ENCODE peak calls at places on chromosomes 2 and 18, in nine cellular contexts. One of them, this sample, is unnamed.

GRCh38 chr2:62485780-62486765 is 19.9 kb downstream of the TMEM17 start:
- DNase-seq in NCI-H460: no peak
- DNase-seq in stimulated activated CD4-positive, alpha-beta T cell treated with anti-CD3 and anti-CD28 coated beads, Interleukin-15, amount 100 ng/mL, for 1 hour: no peak
- DNase-seq in A549: no peak
- DNase-seq in AG10803: no peak
- DNase-seq in caudate nucleus: no peak
- DNase-seq in NCI-H1694 treated with DMSO at 0.1 percent for 48 hours: no peak
- DNase-seq in choroid plexus epithelial cell: peak; percentile 44
- DNase-seq in left colon: no peak
- DNase-seq in this sample: no peak

GRCh38 chr18:79218605-79219195 is 149.5 kb downstream of the ATP9B start:
- DNase-seq in NCI-H460: no peak
- DNase-seq in stimulated activated CD4-positive, alpha-beta T cell treated with anti-CD3 and anti-CD28 coated beads, Interleukin-15, amount 100 ng/mL, for 1 hour: no peak
- DNase-seq in A549: no peak
- DNase-seq in AG10803: no peak
- DNase-seq in caudate nucleus: no peak
- DNase-seq in NCI-H1694 treated with DMSO at 0.1 percent for 48 hours: no peak
- DNase-seq in choroid plexus epithelial cell: no peak
- DNase-seq in left colon: no peak
- DNase-seq in this sample: no peak

GRCh38 chr2:96116879-96117533 is 635 bp upstream of the ADRA2B start:
- DNase-seq in NCI-H460: peak; percentile 25
- DNase-seq in stimulated activated CD4-positive, alpha-beta T cell treated with anti-CD3 and anti-CD28 coated beads, Interleukin-15, amount 100 ng/mL, for 1 hour: peak; percentile 56
- DNase-seq in A549: peak; percentile 85
- DNase-seq in AG10803: no peak
- DNase-seq in caudate nucleus: no peak
- DNase-seq in NCI-H1694 treated with DMSO at 0.1 percent for 48 hours: peak; percentile 21
- DNase-seq in choroid plexus epithelial cell: peak; percentile 33
- DNase-seq in left colon: peak; percentile 71
- DNase-seq in this sample: peak; percentile 22

GRCh38 chr18:63994783-63995399 is 25.0 kb downstream of the SERPINB8 start:
- DNase-seq in NCI-H460: peak; percentile 12
- DNase-seq in stimulated activated CD4-positive, alpha-beta T cell treated with anti-CD3 and anti-CD28 coated beads, Interleukin-15, amount 100 ng/mL, for 1 hour: no peak
- DNase-seq in A549: peak; percentile 18
- DNase-seq in AG10803: peak; percentile 67
- DNase-seq in caudate nucleus: no peak
- DNase-seq in NCI-H1694 treated with DMSO at 0.1 percent for 48 hours: no peak
- DNase-seq in choroid plexus epithelial cell: peak; percentile 73
- DNase-seq in left colon: peak; percentile 43
- DNase-seq in this sample: peak; percentile 4

GRCh38 chr2:215979615-215980014 is 33.7 kb downstream of the MREG start:
- DNase-seq in NCI-H460: no peak
- DNase-seq in stimulated activated CD4-positive, alpha-beta T cell treated with anti-CD3 and anti-CD28 coated beads, Interleukin-15, amount 100 ng/mL, for 1 hour: no peak
- DNase-seq in A549: peak; percentile 11
- DNase-seq in AG10803: no peak
- DNase-seq in caudate nucleus: no peak
- DNase-seq in NCI-H1694 treated with DMSO at 0.1 percent for 48 hours: no peak
- DNase-seq in choroid plexus epithelial cell: no peak
- DNase-seq in left colon: no peak
- DNase-seq in this sample: no peak

GRCh38 chr18:715626-716025 is 3.2 kb upstream of the ENOSF1 start:
- DNase-seq in NCI-H460: no peak
- DNase-seq in stimulated activated CD4-positive, alpha-beta T cell treated with anti-CD3 and anti-CD28 coated beads, Interleukin-15, amount 100 ng/mL, for 1 hour: no peak
- DNase-seq in A549: no peak
- DNase-seq in AG10803: peak; percentile 77
- DNase-seq in caudate nucleus: no peak
- DNase-seq in NCI-H1694 treated with DMSO at 0.1 percent for 48 hours: no peak
- DNase-seq in choroid plexus epithelial cell: peak; percentile 31
- DNase-seq in left colon: no peak
- DNase-seq in this sample: no peak

GRCh38 chr2:37283207-37283606 is 41.4 kb downstream of the PRKD3 start:
- DNase-seq in NCI-H460: no peak
- DNase-seq in stimulated activated CD4-positive, alpha-beta T cell treated with anti-CD3 and anti-CD28 coated beads, Interleukin-15, amount 100 ng/mL, for 1 hour: no peak
- DNase-seq in A549: no peak
- DNase-seq in AG10803: peak; percentile 85
- DNase-seq in caudate nucleus: no peak
- DNase-seq in NCI-H1694 treated with DMSO at 0.1 percent for 48 hours: no peak
- DNase-seq in choroid plexus epithelial cell: peak; percentile 87
- DNase-seq in left colon: no peak
- DNase-seq in this sample: no peak

GRCh38 chr2:197813093-197813787 is 8.8 kb downstream of the PLCL1 start:
- DNase-seq in NCI-H460: peak; percentile 66
- DNase-seq in stimulated activated CD4-positive, alpha-beta T cell treated with anti-CD3 and anti-CD28 coated beads, Interleukin-15, amount 100 ng/mL, for 1 hour: no peak
- DNase-seq in A549: peak; percentile 31
- DNase-seq in AG10803: peak; percentile 45
- DNase-seq in caudate nucleus: no peak
- DNase-seq in NCI-H1694 treated with DMSO at 0.1 percent for 48 hours: peak; percentile 26
- DNase-seq in choroid plexus epithelial cell: peak; percentile 66
- DNase-seq in left colon: no peak
- DNase-seq in this sample: no peak

GRCh38 chr2:241156997-241157441 is 6.8 kb downstream of the PPP1R7 start:
- DNase-seq in NCI-H460: no peak
- DNase-seq in stimulated activated CD4-positive, alpha-beta T cell treated with anti-CD3 and anti-CD28 coated beads, Interleukin-15, amount 100 ng/mL, for 1 hour: no peak
- DNase-seq in A549: no peak
- DNase-seq in AG10803: no peak
- DNase-seq in caudate nucleus: no peak
- DNase-seq in NCI-H1694 treated with DMSO at 0.1 percent for 48 hours: no peak
- DNase-seq in choroid plexus epithelial cell: no peak
- DNase-seq in left colon: no peak
- DNase-seq in this sample: no peak

GRCh38 chr2:205701509-205701908 is 19.2 kb downstream of the NRP2 start:
- DNase-seq in NCI-H460: no peak
- DNase-seq in stimulated activated CD4-positive, alpha-beta T cell treated with anti-CD3 and anti-CD28 coated beads, Interleukin-15, amount 100 ng/mL, for 1 hour: no peak
- DNase-seq in A549: no peak
- DNase-seq in AG10803: peak; percentile 46
- DNase-seq in caudate nucleus: no peak
- DNase-seq in NCI-H1694 treated with DMSO at 0.1 percent for 48 hours: no peak
- DNase-seq in choroid plexus epithelial cell: peak; percentile 58
- DNase-seq in left colon: no peak
- DNase-seq in this sample: no peak

GRCh38 chr2:203670939-203671338 is 35.5 kb upstream of the CD28 start:
- DNase-seq in NCI-H460: no peak
- DNase-seq in stimulated activated CD4-positive, alpha-beta T cell treated with anti-CD3 and anti-CD28 coated beads, Interleukin-15, amount 100 ng/mL, for 1 hour: no peak
- DNase-seq in A549: no peak
- DNase-seq in AG10803: peak; percentile 48
- DNase-seq in caudate nucleus: no peak
- DNase-seq in NCI-H1694 treated with DMSO at 0.1 percent for 48 hours: no peak
- DNase-seq in choroid plexus epithelial cell: peak; percentile 67
- DNase-seq in left colon: no peak
- DNase-seq in this sample: no peak

GRCh38 chr2:207121784-207122183 is 44.0 kb downstream of the KLF7 start:
- DNase-seq in NCI-H460: no peak
- DNase-seq in stimulated activated CD4-positive, alpha-beta T cell treated with anti-CD3 and anti-CD28 coated beads, Interleukin-15, amount 100 ng/mL, for 1 hour: no peak
- DNase-seq in A549: no peak
- DNase-seq in AG10803: peak; percentile 78
- DNase-seq in caudate nucleus: no peak
- DNase-seq in NCI-H1694 treated with DMSO at 0.1 percent for 48 hours: no peak
- DNase-seq in choroid plexus epithelial cell: peak; percentile 82
- DNase-seq in left colon: no peak
- DNase-seq in this sample: no peak

GRCh38 chr2:144937899-144938298 is 418.0 kb upstream of the ZEB2 start:
- DNase-seq in NCI-H460: peak; percentile 55
- DNase-seq in stimulated activated CD4-positive, alpha-beta T cell treated with anti-CD3 and anti-CD28 coated beads, Interleukin-15, amount 100 ng/mL, for 1 hour: no peak
- DNase-seq in A549: no peak
- DNase-seq in AG10803: peak; percentile 57
- DNase-seq in caudate nucleus: no peak
- DNase-seq in NCI-H1694 treated with DMSO at 0.1 percent for 48 hours: no peak
- DNase-seq in choroid plexus epithelial cell: peak; percentile 69
- DNase-seq in left colon: no peak
- DNase-seq in this sample: no peak

GRCh38 chr2:23135481-23136100 is 249.4 kb upstream of the KLHL29 start:
- DNase-seq in NCI-H460: no peak
- DNase-seq in stimulated activated CD4-positive, alpha-beta T cell treated with anti-CD3 and anti-CD28 coated beads, Interleukin-15, amount 100 ng/mL, for 1 hour: no peak
- DNase-seq in A549: no peak
- DNase-seq in AG10803: no peak
- DNase-seq in caudate nucleus: no peak
- DNase-seq in NCI-H1694 treated with DMSO at 0.1 percent for 48 hours: no peak
- DNase-seq in choroid plexus epithelial cell: no peak
- DNase-seq in left colon: no peak
- DNase-seq in this sample: no peak

GRCh38 chr2:216312441-216312840 is 59.8 kb downstream of the MARCHF4 start:
- DNase-seq in NCI-H460: no peak
- DNase-seq in stimulated activated CD4-positive, alpha-beta T cell treated with anti-CD3 and anti-CD28 coated beads, Interleukin-15, amount 100 ng/mL, for 1 hour: no peak
- DNase-seq in A549: no peak
- DNase-seq in AG10803: peak; percentile 69
- DNase-seq in caudate nucleus: no peak
- DNase-seq in NCI-H1694 treated with DMSO at 0.1 percent for 48 hours: peak; percentile 70
- DNase-seq in choroid plexus epithelial cell: no peak
- DNase-seq in left colon: no peak
- DNase-seq in this sample: no peak

This sample was measured in NCI-H2107.